ENCODE peak calls at places on chromosomes 2 and 18, in four cellular contexts. I is brain microvascular endothelial cell; A is CD8-positive, alpha-beta memory T cell; R is heart left ventricle. M is an unnamed sample.

GRCh38 chr2:173395567-173396351 is 41.1 kb downstream of the CDCA7 start:
- DNase-seq in A (no peak), R (no peak), I (no peak), M (no peak)

GRCh38 chr18:79863946-79864725 is 66.4 kb downstream of the KCNG2 start:
- DNase-seq in I (no peak), A (no peak), R (no peak), M (no peak)

GRCh38 chr2:641501-642430 is 35.4 kb downstream of the TMEM18 start:
- DNase-seq in A (no peak), R (peak; percentile 25), I (no peak), M (no peak)

GRCh38 chr2:68807821-68808266 is 63.4 kb downstream of the BMP10 start:
- DNase-seq in R (no peak), I (no peak), A (no peak), M (no peak)

GRCh38 chr18:250685-251084 is 17.2 kb downstream of the THOC1 start:
- DNase-seq in I (no peak), A (no peak), R (no peak), M (no peak)

GRCh38 chr2:69147841-69148533 is 135.0 kb downstream of the ANTXR1 start:
- DNase-seq in A (no peak), I (no peak), R (no peak), M (no peak)

GRCh38 chr2:171174075-171174474 is 13.4 kb upstream of the TLK1 start:
- DNase-seq in A (no peak), R (no peak), I (no peak), M (no peak)

GRCh38 chr18:39825485-39825884 is 2129.5 kb upstream of the PIK3C3 start:
- DNase-seq in R (no peak), I (peak; percentile 73), A (no peak), M (no peak)

GRCh38 chr2:131152065-131152464 is 46.9 kb downstream of the PLEKHB2 start:
- DNase-seq in R (no peak), I (no peak), A (no peak), M (no peak)

GRCh38 chr2:127419448-127420038 is 1.3 kb downstream of the PROC start:
- DNase-seq in A (no peak), I (no peak), R (no peak), M (no peak)

GRCh38 chr2:233317544-233317943 is 9.9 kb downstream of the SAG start:
- DNase-seq in A (no peak), R (no peak), I (no peak), M (no peak)

GRCh38 chr2:128320609-128321420 is 2.1 kb upstream of the HS6ST1 start:
- DNase-seq in A (no peak), I (no peak), R (peak; percentile 53), M (no peak)

GRCh38 chr2:200471324-200471848 is 38.5 kb downstream of the KCTD18 start:
- DNase-seq in I (no peak), A (peak; percentile 32), R (no peak), M (no peak)

GRCh38 chr2:42796427-42797248 is 4.3 kb upstream of the HAAO start:
- DNase-seq in A (no peak), R (no peak), I (no peak), M (no peak)

GRCh38 chr2:5689790-5690189 is 2.4 kb upstream of the SOX11 start:
- DNase-seq in R (no peak), A (no peak), I (no peak), M (no peak)

GRCh38 chr2:19851116-19851515 is 50.7 kb downstream of the TTC32 start:
- DNase-seq in I (no peak), A (no peak), R (no peak), M (no peak)

GRCh38 chr18:24019641-24020331 is 5.2 kb downstream of the TTC39C start:
- DNase-seq in A (peak; percentile 63), R (no peak), I (no peak), M (peak; percentile 2)

GRCh38 chr2:160252278-160252887 is 52.3 kb upstream of the ITGB6 start:
- DNase-seq in R (no peak), I (no peak), A (no peak), M (peak; percentile 29)

GRCh38 chr2:23578964-23579671 is 194.1 kb downstream of the KLHL29 start:
- DNase-seq in R (peak; percentile 18), A (no peak), I (no peak), M (no peak)

GRCh38 chr2:11406492-11407381 is 59.2 kb downstream of the E2F6 start:
- DNase-seq in R (no peak), I (peak; percentile 80), A (no peak), M (no peak)

GRCh38 chr18:48866028-48866733 is 84.6 kb downstream of the SMAD7 start:
- DNase-seq in I (no peak), A (no peak), R (no peak), M (peak; percentile 38)

GRCh38 chr18:43279015-43279758 is 1.9 kb upstream of the SYT4 start:
- DNase-seq in A (no peak), I (no peak), R (no peak), M (no peak)

GRCh38 chr2:26503238-26503880 is 25.4 kb upstream of the OTOF start:
- DNase-seq in R (peak; percentile 88), I (peak; percentile 23), A (peak; percentile 69), M (no peak)

DNA sequence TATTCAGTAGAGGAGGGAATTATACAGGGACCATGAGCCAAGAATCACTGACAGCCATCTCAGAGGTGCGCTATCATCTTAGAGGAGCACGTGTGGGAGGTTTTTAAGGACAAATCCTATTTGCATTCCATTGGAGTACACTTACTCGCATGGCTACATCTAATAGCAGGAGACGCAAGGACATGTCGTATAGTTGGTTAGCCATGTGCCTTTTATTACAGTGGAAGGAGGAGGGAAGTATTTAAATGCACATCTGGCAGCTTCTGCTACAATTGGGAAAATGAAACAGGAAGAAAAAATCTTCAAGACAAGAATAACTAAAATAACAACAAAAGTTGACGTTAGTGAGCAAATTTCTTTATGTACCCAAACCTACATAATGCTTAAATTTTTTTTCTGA is 86.5 kb upstream of the UGP2 start:
- DNase-seq in R (no peak), A (no peak), I (no peak), M (no peak)
- H3K4me3 ChIP-seq in R (no peak overlapping the region), A (no peak overlapping the region), I (no peak overlapping the region), M (no peak overlapping the region)

GRCh38 chr2:239441261-239441701 is 40.5 kb upstream of the HDAC4 start:
- DNase-seq in A (peak; percentile 36), R (no peak), I (no peak), M (peak; percentile 29)
- H3K4me3 ChIP-seq in A (peak overlapping the region; percentile 36), R (peak overlapping the region; percentile 31), I (peak overlapping the region; percentile 22), M (no peak overlapping the region)

DNA sequence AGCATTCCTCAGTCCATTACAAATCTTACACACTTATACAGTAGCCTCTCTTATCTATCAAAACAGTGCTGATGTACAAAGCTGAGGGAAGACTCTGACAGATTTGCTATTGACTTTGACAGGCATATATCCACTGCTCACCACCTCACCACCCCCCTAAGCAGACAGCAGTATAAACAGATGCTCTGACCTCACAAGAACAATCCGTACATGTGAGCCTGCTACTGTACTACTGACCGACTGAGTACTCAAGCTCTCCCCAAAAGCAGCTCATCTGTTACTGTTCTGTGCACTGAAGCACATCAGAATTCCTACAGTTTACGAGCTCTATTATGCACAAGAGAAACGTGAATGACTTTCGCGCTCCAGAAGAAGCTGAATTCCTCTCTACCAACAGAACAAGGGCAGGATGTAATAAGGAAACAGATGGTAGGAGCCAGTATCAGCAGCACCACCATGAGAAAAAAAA is 95.6 kb upstream of the PDE1A start:
- DNase-seq in I (no peak), R (no peak), A (no peak), M (peak; percentile 63)
- H3K4me3 ChIP-seq in I (no peak overlapping the region), R (peak overlapping the region; percentile 46), A (no peak overlapping the region), M (peak overlapping the region; percentile 1)

GRCh38 chr18:13382990-13383821 is 164.6 kb downstream of the LDLRAD4 start:
- DNase-seq in A (no peak), I (no peak), R (no peak), M (no peak)

GRCh38 chr18:13381907-13382682 is 163.5 kb downstream of the LDLRAD4 start:
- DNase-seq in R (peak; percentile 80), I (peak; percentile 77), A (peak; percentile 78), M (no peak)

GRCh38 chr18:13381331-13381730 is 162.8 kb downstream of the LDLRAD4 start:
- DNase-seq in R (no peak), A (no peak), I (no peak), M (no peak)

GRCh38 chr18:13380671-13381070 is 162.1 kb downstream of the LDLRAD4 start:
- DNase-seq in I (peak; percentile 5), R (no peak), A (no peak), M (no peak)

DNA sequence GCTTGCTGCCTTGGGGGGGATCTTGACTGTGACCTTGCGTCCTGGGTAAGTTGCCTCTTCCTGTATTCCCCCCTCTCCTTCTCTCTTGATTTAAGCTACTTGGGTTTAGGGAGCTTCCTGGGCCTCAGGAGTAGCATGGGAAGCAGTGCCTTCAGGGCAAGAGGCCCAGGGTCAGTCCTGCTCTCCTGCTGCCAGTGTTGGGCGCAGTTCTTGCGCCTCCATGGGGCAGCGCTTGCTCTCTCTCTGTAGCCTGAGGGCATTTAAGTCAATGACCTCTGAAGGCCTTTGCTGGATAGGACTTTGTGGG is 164.1 kb downstream of the LDLRAD4 start:
- DNase-seq in R (no peak), A (no peak), I (no peak), M (no peak)
- H3K4me3 ChIP-seq in R (peak overlapping the region; percentile 15), A (peak overlapping the region; percentile 41), I (no peak overlapping the region), M (no peak overlapping the region)

GRCh38 chr18:55416791-55417190 is 171.2 kb downstream of the TCF4 start:
- DNase-seq in R (no peak), A (no peak), I (no peak), M (no peak)
- H3K4me3 ChIP-seq in R (no peak overlapping the region), A (no peak overlapping the region), I (no peak overlapping the region), M (no peak overlapping the region)

DNA sequence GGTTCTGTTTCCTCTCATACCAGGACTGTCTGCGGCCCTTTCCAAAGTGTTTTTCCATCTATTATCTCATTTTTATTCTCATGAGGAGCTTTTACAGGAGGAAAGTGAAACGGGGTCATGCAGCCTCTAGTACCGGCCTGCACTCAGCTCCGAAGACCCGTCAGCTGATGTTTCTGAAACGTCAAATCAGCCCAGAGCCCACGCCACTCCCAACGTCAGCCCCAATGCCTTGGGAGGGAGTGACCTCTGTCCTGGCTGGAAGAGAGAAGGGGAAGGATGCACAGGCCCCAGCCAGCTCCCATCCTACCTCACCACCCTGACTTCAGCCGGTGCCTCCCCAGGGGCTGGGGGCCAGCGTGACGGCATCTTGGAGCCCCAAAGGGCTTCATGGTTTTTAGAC is 58.5 kb downstream of the ADCY3 start:
- DNase-seq in R (no peak), A (no peak), I (no peak), M (no peak)
- H3K4me3 ChIP-seq in R (no peak overlapping the region), A (no peak overlapping the region), I (no peak overlapping the region), M (no peak overlapping the region)

DNA sequence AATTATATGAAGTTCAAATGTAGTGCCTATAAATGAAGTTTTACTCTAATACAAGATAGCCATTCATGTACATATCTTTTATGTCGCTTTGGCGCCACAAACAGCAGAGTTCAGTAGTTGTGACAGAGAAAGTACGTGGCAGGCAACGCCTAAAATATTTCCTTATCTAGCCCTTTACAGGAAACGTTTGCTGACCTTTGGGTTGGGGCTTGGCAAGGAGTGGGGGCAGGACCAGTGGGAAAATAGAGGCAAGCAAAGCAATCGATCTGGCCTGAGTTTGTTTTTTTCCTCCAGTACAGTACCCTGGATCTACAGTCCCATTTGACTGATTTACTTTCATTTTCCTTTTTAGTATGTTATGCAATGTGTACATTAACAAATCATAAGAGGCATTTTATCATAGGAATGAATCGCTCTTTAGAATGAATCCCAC is 13.1 kb downstream of the CCDC68 start:
- DNase-seq in A (peak; percentile 3), I (peak; percentile 41), R (no peak), M (no peak)
- H3K4me3 ChIP-seq in A (peak overlapping the region; percentile 78), I (peak overlapping the region; percentile 58), R (peak overlapping the region; percentile 56), M (no peak overlapping the region)

GRCh38 chr2:10091182-10091932 is 11.1 kb upstream of the CYS1 start:
- DNase-seq in A (peak; percentile 10), R (peak; percentile 67), I (no peak), M (no peak)
- H3K4me3 ChIP-seq in A (no peak overlapping the region), R (peak overlapping the region; percentile 35), I (no peak overlapping the region), M (no peak overlapping the region)

GRCh38 chr2:96412307-96413066 is 76.9 kb downstream of the NCAPH start:
- DNase-seq in I (no peak), A (no peak), R (no peak), M (no peak)
- H3K4me3 ChIP-seq in I (peak overlapping the region; percentile 49), A (no peak overlapping the region), R (peak overlapping the region; percentile 52), M (peak overlapping the region; percentile 32)

M was measured in astrocyte of the cerebellum.